ENCODE peak calls at places on chromosomes 2 and 18, in seven cellular contexts. One of them, this sample, is unnamed.
A peak's percentile ranks its signal among the peaks of the same experiment; 100 is the strongest.

GRCh38 chr2:6359964-6360363 is 505.7 kb downstream of the CMPK2 start:
- DNase-seq in NCI-H2029 treated with DMSO at 0.1 percent for 48 hours: no peak
- DNase-seq in WTC11: no peak
- DNase-seq in activated CD4-positive, alpha-beta T cell treated with anti-CD3 and anti-CD28 coated beads, Interleukin-2, amount 10 ng/mL, durations not matched to agents 7 days and 5 days: no peak
- DNase-seq in frontal cortex: no peak
- DNase-seq in ascending aorta: no peak
- DNase-seq in fibroblast of gingiva: no peak
- DNase-seq in this sample: no peak

GRCh38 chr18:35514752-35515459 is 17.1 kb upstream of the INO80C start:
- DNase-seq in fibroblast of gingiva: no peak
- DNase-seq in WTC11: no peak
- DNase-seq in ascending aorta: no peak
- DNase-seq in NCI-H2029 treated with DMSO at 0.1 percent for 48 hours: no peak
- DNase-seq in frontal cortex: no peak
- DNase-seq in activated CD4-positive, alpha-beta T cell treated with anti-CD3 and anti-CD28 coated beads, Interleukin-2, amount 10 ng/mL, durations not matched to agents 7 days and 5 days: no peak
- DNase-seq in this sample: no peak

GRCh38 chr2:69059731-69060290 is 46.8 kb downstream of the ANTXR1 start:
- DNase-seq in NCI-H2029 treated with DMSO at 0.1 percent for 48 hours: no peak
- DNase-seq in WTC11: no peak
- DNase-seq in fibroblast of gingiva: peak; percentile 80
- DNase-seq in activated CD4-positive, alpha-beta T cell treated with anti-CD3 and anti-CD28 coated beads, Interleukin-2, amount 10 ng/mL, durations not matched to agents 7 days and 5 days: no peak
- DNase-seq in frontal cortex: no peak
- DNase-seq in ascending aorta: no peak
- DNase-seq in this sample: peak; percentile 15

GRCh38 chr2:221104391-221104811 is 467.7 kb downstream of the EPHA4 start:
- DNase-seq in WTC11: peak; percentile 25
- DNase-seq in frontal cortex: peak; percentile 38
- DNase-seq in fibroblast of gingiva: peak; percentile 27
- DNase-seq in ascending aorta: peak; percentile 42
- DNase-seq in activated CD4-positive, alpha-beta T cell treated with anti-CD3 and anti-CD28 coated beads, Interleukin-2, amount 10 ng/mL, durations not matched to agents 7 days and 5 days: no peak
- DNase-seq in NCI-H2029 treated with DMSO at 0.1 percent for 48 hours: peak; percentile 49
- DNase-seq in this sample: peak; percentile 57

GRCh38 chr2:176330612-176331011 is 61.4 kb downstream of the MTX2 start:
- DNase-seq in fibroblast of gingiva: no peak
- DNase-seq in NCI-H2029 treated with DMSO at 0.1 percent for 48 hours: no peak
- DNase-seq in activated CD4-positive, alpha-beta T cell treated with anti-CD3 and anti-CD28 coated beads, Interleukin-2, amount 10 ng/mL, durations not matched to agents 7 days and 5 days: no peak
- DNase-seq in WTC11: no peak
- DNase-seq in ascending aorta: no peak
- DNase-seq in frontal cortex: no peak
- DNase-seq in this sample: no peak

GRCh38 chr2:215410932-215411285 is 25.0 kb downstream of the FN1 start:
- DNase-seq in fibroblast of gingiva: peak; percentile 95
- DNase-seq in activated CD4-positive, alpha-beta T cell treated with anti-CD3 and anti-CD28 coated beads, Interleukin-2, amount 10 ng/mL, durations not matched to agents 7 days and 5 days: no peak
- DNase-seq in frontal cortex: peak; percentile 6
- DNase-seq in ascending aorta: no peak
- DNase-seq in NCI-H2029 treated with DMSO at 0.1 percent for 48 hours: no peak
- DNase-seq in WTC11: no peak
- DNase-seq in this sample: peak; percentile 75

GRCh38 chr18:79740741-79741700 is 56.7 kb upstream of the KCNG2 start:
- DNase-seq in ascending aorta: no peak
- DNase-seq in NCI-H2029 treated with DMSO at 0.1 percent for 48 hours: no peak
- DNase-seq in fibroblast of gingiva: no peak
- DNase-seq in WTC11: no peak
- DNase-seq in activated CD4-positive, alpha-beta T cell treated with anti-CD3 and anti-CD28 coated beads, Interleukin-2, amount 10 ng/mL, durations not matched to agents 7 days and 5 days: no peak
- DNase-seq in frontal cortex: no peak
- DNase-seq in this sample: no peak

GRCh38 chr18:47287911-47288635 is 36.6 kb upstream of the SKOR2 start:
- DNase-seq in fibroblast of gingiva: no peak
- DNase-seq in WTC11: no peak
- DNase-seq in activated CD4-positive, alpha-beta T cell treated with anti-CD3 and anti-CD28 coated beads, Interleukin-2, amount 10 ng/mL, durations not matched to agents 7 days and 5 days: no peak
- DNase-seq in NCI-H2029 treated with DMSO at 0.1 percent for 48 hours: no peak
- DNase-seq in frontal cortex: no peak
- DNase-seq in ascending aorta: no peak
- DNase-seq in this sample: no peak